ENCODE peak calls at places on chromosomes 13 and 19, in eight cellular contexts. Q is HAP-1, T is PC-3, H is DND-41, F is thyroid gland, P is astrocyte, D is aorta, M is A549. C is an unnamed sample. For H3K9me3, the result is how much of the 10 kb centered on the place peaks cover.

GRCh38 chr19:32822916-32823746 is 46.4 kb downstream of the SLC7A9 start:
- DNase-seq in D (no peak), P (no peak), T (no peak), F (no peak), H (no peak), Q (no peak), M (no peak), C (no peak)

GRCh38 chr13:71274923-71275593 is 591.9 kb downstream of the DACH1 start:
- DNase-seq in T (no peak), Q (no peak), M (no peak), D (no peak), H (no peak), P (no peak), F (no peak), C (no peak)

GRCh38 chr19:9456018-9456689 is 20.8 kb upstream of the ZNF266 start:
- DNase-seq in M (no peak), F (no peak), D (no peak), T (no peak), H (peak), P (no peak), Q (no peak), C (no peak)

GRCh38 chr13:21849323-21849722 is 178.4 kb downstream of the FGF9 start:
- DNase-seq in H (peak), D (no peak), F (no peak), Q (no peak), T (peak), M (peak), P (no peak), C (peak)

GRCh38 chr13:37047032-37047431 is 12.5 kb downstream of the SUPT20H start:
- DNase-seq in Q (no peak), M (no peak), T (no peak), F (no peak), D (no peak), P (no peak), H (no peak), C (no peak)

GRCh38 chr13:98142427-98143156 is at the start of gene FARP1:
- DNase-seq in H (no peak), D (peak), Q (peak), P (peak), F (peak), T (peak), M (peak), C (peak)

GRCh38 chr13:106418556-106418955 is 116.9 kb downstream of the EFNB2 start:
- DNase-seq in D (no peak), Q (no peak), M (no peak), T (peak), H (no peak), P (peak), F (no peak), C (no peak)

GRCh38 chr13:46389985-46390384 is 2.9 kb upstream of the RUBCNL start:
- DNase-seq in D (no peak), Q (peak), F (peak), P (no peak), M (no peak), T (peak), H (peak), C (no peak)

GRCh38 chr13:53782400-53783030 is 753.9 kb downstream of the OLFM4 start:
- DNase-seq in T (peak), Q (peak), M (peak), P (peak), H (peak), F (peak), D (no peak), C (no peak)

GRCh38 chr19:3171894-3172679 is 6.5 kb upstream of the S1PR4 start:
- DNase-seq in P (no peak), F (no peak), D (peak), T (peak), H (no peak), M (no peak), Q (no peak), C (no peak)

GRCh38 chr13:23567792-23568480 is 2.3 kb upstream of the TNFRSF19 start:
- DNase-seq in H (no peak), P (no peak), D (no peak), Q (no peak), M (no peak), T (peak), F (no peak), C (no peak)

GRCh38 chr13:61113140-61113658 is 302.4 kb downstream of the PCDH20 start:
- DNase-seq in Q (no peak), M (no peak), F (no peak), T (no peak), H (no peak), D (no peak), P (no peak), C (no peak)

GRCh38 chr19:39166571-39167391 is 30.0 kb upstream of the NCCRP1 start:
- DNase-seq in H (no peak), T (peak), P (no peak), F (peak), D (peak), M (no peak), Q (peak), C (no peak)

GRCh38 chr19:44107751-44108150 is 5.4 kb upstream of the ZNF225 start:
- DNase-seq in D (no peak), M (no peak), P (no peak), F (no peak), T (no peak), Q (no peak), H (no peak), C (no peak)
- H3K9me3 ChIP-seq in D (under half), M (half or more), P (under half), F (under half), T (under half), Q (under half), H (under half), C (half or more)

DNA sequence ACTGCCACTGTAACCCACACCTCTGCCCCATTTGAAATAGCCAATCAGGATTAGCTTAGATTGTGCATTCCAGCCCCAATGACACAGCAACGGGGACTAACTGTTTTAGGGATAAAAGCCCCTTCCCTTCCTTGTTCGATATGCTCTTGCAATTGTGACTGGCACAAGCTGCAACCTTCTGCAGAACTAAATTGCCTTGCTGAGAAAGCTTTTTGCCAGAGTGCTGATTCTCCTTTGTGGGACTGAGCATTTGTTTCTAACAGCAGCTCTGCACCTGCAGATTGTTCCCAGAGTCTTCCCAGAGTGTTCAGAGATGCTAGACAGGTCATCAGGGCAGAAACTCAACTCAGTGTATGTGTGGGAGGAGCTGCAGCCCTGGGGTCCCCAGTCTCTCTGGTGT is 115.8 kb downstream of the ZNF675 start:
- DNase-seq in F (no peak), T (no peak), H (no peak), P (no peak), M (no peak), D (no peak), Q (no peak), C (no peak)
- H3K9me3 ChIP-seq in F (under half), T (under half), H (under half), P (under half), M (under half), D (under half), Q (under half), C (under half)

GRCh38 chr13:30816733-30817132 is 81.4 kb downstream of the ALOX5AP start:
- DNase-seq in P (no peak), T (no peak), Q (no peak), H (no peak), M (no peak), F (no peak), D (no peak), C (no peak)
- H3K9me3 ChIP-seq in P (under half), T (under half), Q (under half), H (under half), M (under half), F (under half), D (under half), C (under half)

GRCh38 chr13:73934771-73935170 is 199.4 kb downstream of the KLF12 start:
- DNase-seq in P (no peak), M (no peak), F (no peak), D (no peak), Q (no peak), T (no peak), H (no peak), C (no peak)
- H3K9me3 ChIP-seq in P (under half), M (under half), F (under half), D (under half), Q (under half), T (under half), H (under half), C (under half)

GRCh38 chr19:51946602-51947001 is 19.3 kb downstream of the ZNF613 start:
- DNase-seq in D (no peak), P (no peak), F (no peak), Q (no peak), H (no peak), T (no peak), M (no peak), C (no peak)

GRCh38 chr19:51948979-51949378 is 21.7 kb downstream of the ZNF613 start:
- DNase-seq in D (peak), H (no peak), M (no peak), F (peak), T (no peak), Q (no peak), P (peak), C (no peak)

DNA sequence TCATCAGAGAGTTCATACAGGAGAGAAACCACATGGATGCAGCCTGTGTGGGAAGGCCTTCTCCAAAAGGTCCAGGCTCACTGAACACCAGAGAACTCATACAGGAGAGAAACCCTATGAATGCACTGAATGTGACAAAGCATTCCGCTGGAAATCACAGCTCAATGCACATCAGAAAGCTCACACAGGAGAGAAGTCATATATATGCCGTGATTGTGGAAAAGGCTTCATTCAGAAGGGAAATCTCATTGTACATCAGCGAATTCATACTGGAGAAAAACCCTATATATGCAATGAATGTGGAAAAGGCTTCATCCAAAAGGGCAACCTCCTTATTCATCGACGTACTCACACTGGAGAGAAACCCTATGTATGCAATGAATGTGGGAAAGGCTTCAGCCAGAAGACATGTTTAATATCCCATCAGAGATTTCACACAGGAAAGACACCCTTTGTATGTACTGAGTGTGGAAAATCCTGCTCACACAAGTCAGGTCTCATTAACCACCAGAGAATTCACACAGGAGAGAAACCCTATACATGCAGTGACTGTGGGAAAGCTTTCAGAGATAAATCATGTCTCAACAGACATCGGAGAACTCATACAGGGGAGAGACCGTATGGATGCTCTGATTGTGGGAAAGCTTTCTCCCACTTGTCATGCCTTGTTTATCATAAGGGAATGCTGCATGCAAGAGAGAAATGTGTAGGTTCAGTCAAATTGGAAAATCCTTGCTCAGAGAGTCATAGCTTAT is 17.7 kb downstream of the ZNF613 start:
- DNase-seq in Q (no peak), T (no peak), P (peak), M (no peak), H (no peak), D (no peak), F (no peak), C (no peak)
- H3K9me3 ChIP-seq in Q (under half), T (half or more), P (half or more), M (half or more), H (half or more), D (under half), F (under half), C (half or more)

GRCh38 chr13:28865312-28865711 is 45.2 kb downstream of the MTUS2 start:
- DNase-seq in T (no peak), M (no peak), D (no peak), F (no peak), H (no peak), P (no peak), Q (no peak), C (no peak)

GRCh38 chr13:28865951-28866350 is 45.8 kb downstream of the MTUS2 start:
- DNase-seq in H (no peak), M (no peak), Q (no peak), D (no peak), T (no peak), F (no peak), P (no peak), C (no peak)

GRCh38 chr13:28867564-28867963 is 47.4 kb downstream of the MTUS2 start:
- DNase-seq in T (no peak), M (no peak), F (no peak), P (no peak), D (no peak), H (no peak), Q (no peak), C (no peak)

GRCh38 chr13:28866932-28867331 is 46.8 kb downstream of the MTUS2 start:
- DNase-seq in T (no peak), F (no peak), M (no peak), H (no peak), P (no peak), D (no peak), Q (no peak), C (no peak)

GRCh38 chr13:28864544-28864943 is 44.4 kb downstream of the MTUS2 start:
- DNase-seq in H (no peak), Q (no peak), D (no peak), T (no peak), M (no peak), P (no peak), F (no peak), C (no peak)
- H3K9me3 ChIP-seq in H (under half), Q (under half), D (under half), T (under half), M (under half), P (under half), F (under half), C (under half)

DNA sequence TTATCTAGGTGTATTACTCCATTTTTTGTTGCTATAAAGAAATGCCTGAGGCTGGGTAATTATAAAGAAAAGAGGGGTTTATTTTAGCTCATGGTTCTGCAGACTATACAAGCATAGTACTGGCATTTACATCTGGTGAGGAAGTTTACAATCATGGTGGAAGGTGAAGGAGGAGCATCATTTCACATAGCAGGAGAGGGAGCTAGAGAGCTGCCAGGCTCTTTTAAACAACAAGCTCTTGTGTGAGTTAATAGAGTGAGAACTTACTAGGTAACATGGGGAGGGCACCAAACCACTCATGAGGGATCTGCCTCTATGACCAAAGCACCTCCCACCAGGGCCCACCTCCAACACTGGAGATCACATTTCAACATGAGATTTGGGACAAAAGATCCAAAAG is 221.7 kb upstream of the GPC6 start:
- DNase-seq in T (no peak), Q (peak), D (no peak), P (no peak), F (no peak), H (no peak), M (peak), C (no peak)
- H3K9me3 ChIP-seq in T (under half), Q (under half), D (under half), P (under half), F (under half), H (under half), M (under half), C (under half)

GRCh38 chr19:54724142-54724541 is at the start of gene KIR3DL3:
- DNase-seq in F (no peak), P (no peak), M (no peak), D (no peak), Q (no peak), T (no peak), H (no peak), C (no peak)
- H3K9me3 ChIP-seq in F (under half), P (under half), M (under half), D (under half), Q (under half), T (under half), H (under half), C (under half)

DNA sequence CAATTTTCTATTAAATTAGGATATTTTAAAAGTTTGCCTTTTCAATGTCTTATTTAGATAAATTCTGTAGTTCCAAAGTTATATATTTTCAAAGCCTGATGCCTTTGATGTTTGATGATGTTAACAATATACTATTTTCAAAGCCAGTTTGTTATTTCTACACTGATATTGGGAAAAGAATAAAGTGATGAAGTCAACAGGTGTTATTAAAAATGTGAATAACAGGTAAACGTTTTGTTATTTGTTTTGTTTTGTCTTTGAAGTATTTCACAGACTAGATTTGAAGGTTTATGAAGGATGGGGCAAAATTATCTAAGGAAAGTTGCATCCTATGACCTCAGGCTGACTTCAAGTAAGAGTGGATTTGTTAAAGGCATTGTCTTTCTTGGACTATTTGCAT is 33.1 kb upstream of the ZNF420 start:
- DNase-seq in F (no peak), H (no peak), T (no peak), Q (no peak), P (no peak), M (no peak), D (no peak), C (no peak)
- H3K9me3 ChIP-seq in F (under half), H (under half), T (under half), Q (under half), P (under half), M (half or more), D (under half), C (under half)

C was measured in naive thymus-derived CD4-positive, alpha-beta T cell.